ENCODE peak calls at places on chromosomes 11 and 22, in six cellular contexts. E, S, F, G, I and Q are unnamed samples.
A peak's percentile ranks its signal among the peaks of the same experiment; 100 is the strongest.

GRCh38 chr11:60318726-60319125 is 8.3 kb upstream of the MS4A6E start:
- DNase-seq in G (no peak), F (no peak), S (no peak), E (no peak), I (no peak), Q (no peak)

GRCh38 chr11:122524532-122524882 is 131.0 kb upstream of the UBASH3B start:
- DNase-seq in G (peak; percentile 33), E (no peak), I (no peak), S (no peak), F (peak; percentile 9), Q (no peak)

GRCh38 chr11:18091731-18092130 is 14.2 kb downstream of the SAAL1 start:
- DNase-seq in S (no peak), I (no peak), E (no peak), F (peak; percentile 52), G (peak; percentile 61), Q (no peak)

GRCh38 chr11:119764108-119764874 is 35.3 kb upstream of the NECTIN1 start:
- DNase-seq in E (no peak), I (peak; percentile 18), S (peak; percentile 18), F (peak; percentile 42), G (peak; percentile 51), Q (no peak)

GRCh38 chr22:32082331-32082730 is 39.3 kb downstream of the SLC5A1 start:
- DNase-seq in G (no peak), E (no peak), F (no peak), I (no peak), S (no peak), Q (no peak)

GRCh38 chr11:96391698-96392307 is 2.0 kb downstream of the JRKL start:
- DNase-seq in E (no peak), F (no peak), I (peak; percentile 7), G (no peak), S (no peak), Q (no peak)

GRCh38 chr22:50726643-50727340 is 11.2 kb upstream of the ACR start:
- DNase-seq in S (no peak), I (no peak), F (no peak), G (no peak), E (no peak), Q (no peak)

GRCh38 chr11:64759722-64760719 is at the start of gene PYGM:
- DNase-seq in F (peak; percentile 95), G (peak; percentile 80), I (peak; percentile 16), E (no peak), S (peak; percentile 60), Q (no peak)

GRCh38 chr11:14270690-14271542 is 88.1 kb downstream of the RRAS2 start:
- DNase-seq in E (no peak), I (no peak), G (no peak), F (no peak), S (no peak), Q (no peak)

GRCh38 chr11:2844116-2844515 is 41.5 kb downstream of the CDKN1C start:
- DNase-seq in I (no peak), E (peak; percentile 33), F (no peak), G (no peak), S (no peak), Q (no peak)

GRCh38 chr11:17748761-17749721 is 14.5 kb downstream of the KCNC1 start:
- DNase-seq in S (no peak), E (no peak), F (no peak), I (no peak), G (no peak), Q (no peak)

GRCh38 chr22:30556388-30556787 is 9.8 kb upstream of the SEC14L6 start:
- DNase-seq in G (no peak), S (no peak), I (no peak), F (no peak), E (no peak), Q (no peak)

GRCh38 chr22:35483730-35484129 is 56.9 kb upstream of the RASD2 start:
- DNase-seq in G (no peak), S (no peak), I (no peak), E (no peak), F (no peak), Q (no peak)

GRCh38 chr11:111795333-111795985 is 29.3 kb upstream of the PPP2R1B start:
- DNase-seq in I (no peak), F (no peak), S (peak; percentile 36), E (no peak), G (peak; percentile 37), Q (no peak)

GRCh38 chr11:76177250-76177686 is 29.0 kb downstream of the WNT11 start:
- DNase-seq in G (no peak), E (no peak), F (no peak), I (no peak), S (no peak), Q (no peak)

GRCh38 chr22:40022536-40023225 is 27.9 kb downstream of the FAM83F start:
- DNase-seq in G (no peak), F (no peak), E (no peak), S (no peak), I (no peak), Q (no peak)

GRCh38 chr11:69169479-69169878 is 13.7 kb downstream of the SMIM38 start:
- DNase-seq in G (no peak), E (no peak), S (no peak), F (no peak), I (no peak), Q (no peak)

GRCh38 chr11:69167130-69167915 is 11.6 kb downstream of the SMIM38 start:
- DNase-seq in I (no peak), S (no peak), G (no peak), E (no peak), F (no peak), Q (no peak)

GRCh38 chr11:69165775-69166174 is 10.0 kb downstream of the SMIM38 start:
- DNase-seq in F (no peak), G (no peak), I (no peak), E (no peak), S (no peak), Q (no peak)

GRCh38 chr11:69166186-69167115 is 10.7 kb downstream of the SMIM38 start:
- DNase-seq in I (peak; percentile 84), S (peak; percentile 84), F (peak; percentile 78), G (peak; percentile 74), E (peak; percentile 78), Q (no peak)

DNA sequence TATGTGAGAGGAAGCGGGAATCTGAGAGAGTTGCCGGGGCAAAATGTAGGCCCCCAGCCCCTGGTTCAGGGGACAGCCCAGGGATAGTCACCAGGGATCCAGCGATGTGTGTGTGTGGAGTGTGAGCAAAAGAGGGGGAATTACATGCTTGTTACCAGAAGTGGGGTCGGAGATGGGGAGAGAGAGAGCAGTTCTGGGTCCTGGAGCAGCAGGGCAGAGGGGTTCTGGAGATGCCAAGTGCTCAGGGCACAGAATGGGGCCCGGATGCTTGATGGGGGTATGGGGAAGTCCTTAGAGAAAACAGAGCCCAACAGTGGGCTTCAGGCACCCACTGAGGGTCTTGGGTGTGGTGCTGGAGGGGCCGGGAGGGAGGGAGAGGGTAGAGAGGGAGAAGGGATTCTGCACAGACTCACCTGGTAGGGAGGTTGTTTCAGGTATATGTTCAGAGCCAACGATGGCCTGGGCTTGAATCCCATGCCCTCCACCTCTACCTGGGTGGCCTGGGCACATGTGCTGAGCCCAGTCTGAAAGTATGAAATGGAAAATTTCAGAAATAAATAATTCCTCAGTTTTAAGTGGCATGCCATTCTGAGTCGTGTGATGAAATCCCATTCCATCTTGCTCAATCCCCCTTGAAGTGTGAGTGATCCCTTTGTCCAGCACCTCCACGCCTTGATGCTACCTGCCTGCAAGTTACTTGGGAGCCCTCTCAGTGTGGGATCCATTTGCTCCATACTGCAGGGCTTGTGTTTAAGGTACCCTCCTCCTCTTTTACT is 12.4 kb downstream of the SMIM38 start:
- DNase-seq in E (peak; percentile 33), I (no peak), S (peak; percentile 10), F (peak; percentile 34), G (peak; percentile 14), Q (no peak)
- TF ChIP-seq CTCF in E (no peak), I (no peak), S (no peak), F (no peak), G (no peak), Q (no peak)

DNA sequence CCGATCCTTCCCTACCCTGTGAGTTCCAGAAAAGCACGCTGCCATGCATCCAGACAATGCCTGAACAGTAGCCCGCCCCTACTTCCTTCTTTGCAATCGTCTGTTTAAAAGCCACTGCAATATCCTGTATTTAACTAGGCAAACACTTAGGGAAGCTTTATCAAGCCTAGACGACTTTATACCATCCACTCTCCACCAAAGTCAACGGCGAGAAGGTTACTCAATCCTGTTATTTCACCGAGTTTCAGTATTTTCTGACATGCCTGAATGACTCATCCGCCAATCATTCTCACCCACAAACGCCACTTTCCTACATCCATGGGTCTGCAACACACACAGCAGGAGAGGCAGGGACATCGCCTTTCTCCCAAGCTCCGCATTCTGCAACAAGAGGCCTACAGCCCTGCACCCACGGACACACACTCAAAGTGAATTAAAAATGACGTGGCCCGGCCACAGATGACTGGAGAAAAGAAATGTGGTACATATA is 9.3 kb downstream of the CELSR1 start:
- DNase-seq in E (peak; percentile 83), S (peak; percentile 55), I (peak; percentile 93), F (peak; percentile 92), G (peak; percentile 22), Q (no peak)
- TF ChIP-seq CTCF in E (no peak), S (no peak), I (no peak), F (no peak), G (no peak), Q (no peak)

GRCh38 chr11:88164806-88165205 is 10.4 kb downstream of the RAB38 start:
- DNase-seq in I (no peak), F (no peak), E (no peak), S (no peak), G (no peak), Q (no peak)
- TF ChIP-seq CTCF in I (no peak), F (no peak), E (no peak), S (no peak), G (no peak), Q (no peak)

GRCh38 chr11:34238533-34238932 is 119.3 kb downstream of the ABTB2 start:
- DNase-seq in E (peak; percentile 27), G (peak; percentile 60), S (no peak), F (peak; percentile 85), I (no peak), Q (no peak)

GRCh38 chr11:34236572-34236971 is 121.2 kb downstream of the ABTB2 start:
- DNase-seq in F (no peak), I (no peak), S (no peak), E (no peak), G (no peak), Q (no peak)

GRCh38 chr11:34240150-34240494 is 117.7 kb downstream of the ABTB2 start:
- DNase-seq in G (no peak), E (no peak), F (no peak), I (no peak), S (no peak), Q (no peak)

GRCh38 chr11:34239465-34240149 is 118.2 kb downstream of the ABTB2 start:
- DNase-seq in G (no peak), F (no peak), S (no peak), I (no peak), E (no peak), Q (no peak)

GRCh38 chr11:34238966-34239365 is 118.8 kb downstream of the ABTB2 start:
- DNase-seq in S (no peak), E (no peak), I (no peak), F (peak; percentile 30), G (no peak), Q (no peak)
- TF ChIP-seq CTCF in S (no peak), E (no peak), I (no peak), F (no peak), G (no peak), Q (no peak)